ENCODE peak calls at places on chromosomes 1 and 21, in nine cellular contexts. O is ovary, K is body of pancreas, Y is cardiac muscle cell, G is HepG2, E is neural progenitor cell, D is heart left ventricle, A is mesenchymal stem cell, N is fibroblast of lung. U is an unnamed sample. For H3K4me1, the result is how much of the 10 kb centered on the place peaks cover.

GRCh38 chr1:153647375-153647714 is 11.2 kb upstream of the SNAPIN start:
- DNase-seq in O (no peak), K (no peak), Y (no peak), G (no peak), E (no peak), D (no peak), A (no peak), N (no peak), U (no peak)

GRCh38 chr21:43321111-43321510 is 105.8 kb downstream of the SIK1 start:
- DNase-seq in O (no peak), K (no peak), Y (no peak), G (no peak), E (no peak), D (no peak), A (peak), N (peak), U (no peak)

GRCh38 chr1:44355582-44356305 is 687 bp upstream of the ERI3 start:
- DNase-seq in O (no peak), K (no peak), Y (no peak), G (no peak), E (no peak), D (no peak), A (no peak), N (no peak), U (no peak)

GRCh38 chr1:13829152-13829769 is 129.3 kb downstream of the PRDM2 start:
- DNase-seq in O (no peak), K (no peak), Y (no peak), G (no peak), E (no peak), D (no peak), A (no peak), N (no peak), U (peak)

GRCh38 chr1:184792450-184792969 is 37.9 kb upstream of the EDEM3 start:
- DNase-seq in O (no peak), K (peak), Y (peak), G (peak), E (no peak), D (peak), A (peak), N (peak), U (no peak)

GRCh38 chr1:227343727-227344551 is 25.6 kb upstream of the CDC42BPA start:
- DNase-seq in O (no peak), K (no peak), Y (peak), G (no peak), E (no peak), D (no peak), A (peak), N (peak), U (no peak)

GRCh38 chr1:151728151-151728711 is 6.9 kb downstream of the RIIAD1 start:
- DNase-seq in O (no peak), K (no peak), Y (peak), G (no peak), E (peak), D (peak), A (no peak), N (peak), U (no peak)

GRCh38 chr1:88519156-88519555 is 164.9 kb upstream of the PKN2 start:
- DNase-seq in O (no peak), K (no peak), Y (no peak), G (no peak), E (peak), D (no peak), A (peak), N (peak), U (no peak)

GRCh38 chr1:192747942-192748341 is 60.9 kb upstream of the RGS2 start:
- DNase-seq in O (no peak), K (no peak), Y (peak), G (no peak), E (no peak), D (no peak), A (peak), N (peak), U (no peak)

DNA sequence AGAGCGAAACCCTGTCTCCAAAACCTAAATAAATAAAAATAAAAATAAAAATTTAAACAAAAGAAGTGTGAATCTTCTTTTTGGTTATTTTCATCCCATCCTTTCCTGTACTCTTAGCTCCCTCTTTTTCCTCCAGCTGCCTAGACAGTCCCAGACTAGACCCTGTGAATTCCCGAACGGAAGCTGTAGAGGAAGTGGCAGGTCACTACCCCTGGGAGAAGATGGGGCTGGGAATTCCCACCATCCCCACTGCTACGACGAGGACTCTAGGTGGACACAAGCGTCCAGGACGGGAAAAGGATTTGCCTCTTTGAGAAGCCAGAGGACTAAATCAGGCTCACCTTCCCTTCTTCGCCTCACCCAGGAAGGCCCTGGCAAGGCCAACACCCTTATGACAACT is 12.6 kb downstream of the RHBDL2 start:
- DNase-seq in O (no peak), K (no peak), Y (no peak), G (no peak), E (no peak), D (peak), A (no peak), N (no peak), U (no peak)
- H3K4me1 ChIP-seq in O (under half), K (under half), Y (under half), G (under half), E (under half), D (under half), A (under half), N (under half), U (under half)

DNA sequence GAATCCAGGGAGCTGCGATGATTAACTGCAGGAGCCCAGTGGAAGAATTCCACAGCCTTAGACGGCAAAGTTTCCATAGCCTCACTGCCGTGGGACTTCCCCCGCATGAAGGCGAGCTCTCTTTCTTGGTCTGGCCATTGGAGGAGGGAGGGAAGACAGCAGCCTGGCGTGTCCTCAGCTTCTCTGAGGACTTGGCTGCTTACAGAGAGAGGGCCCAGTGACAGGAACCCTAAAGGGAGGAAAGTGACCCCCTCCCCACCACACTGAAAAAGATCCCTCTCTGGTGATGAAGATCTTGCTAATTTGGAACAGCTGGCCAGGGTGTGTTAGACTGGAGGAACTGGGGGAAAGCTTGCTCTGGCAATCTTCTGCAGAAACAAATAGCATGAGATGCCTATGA is 41.0 kb downstream of the ATP2B4 start:
- DNase-seq in O (no peak), K (no peak), Y (no peak), G (no peak), E (no peak), D (no peak), A (peak), N (no peak), U (no peak)
- H3K27ac ChIP-seq in O (no peak), K (peak), Y (no peak), G (no peak), E (no peak), D (peak), A (peak), N (peak), U (no peak)

GRCh38 chr1:81701071-81701470 is 99.7 kb upstream of the ADGRL2 start:
- DNase-seq in O (no peak), K (no peak), Y (no peak), G (no peak), E (no peak), D (no peak), A (no peak), N (no peak), U (no peak)

GRCh38 chr1:81703736-81704463 is 96.8 kb upstream of the ADGRL2 start:
- DNase-seq in O (no peak), K (no peak), Y (peak), G (no peak), E (peak), D (no peak), A (peak), N (peak), U (no peak)

GRCh38 chr1:81703352-81703735 is 97.4 kb upstream of the ADGRL2 start:
- DNase-seq in O (no peak), K (no peak), Y (peak), G (no peak), E (no peak), D (no peak), A (peak), N (peak), U (no peak)

GRCh38 chr1:81702079-81702715 is 98.5 kb upstream of the ADGRL2 start:
- DNase-seq in O (no peak), K (no peak), Y (no peak), G (no peak), E (no peak), D (no peak), A (peak), N (no peak), U (no peak)

GRCh38 chr1:81702903-81703302 is 97.8 kb upstream of the ADGRL2 start:
- DNase-seq in O (no peak), K (no peak), Y (peak), G (no peak), E (no peak), D (no peak), A (peak), N (peak), U (no peak)
- H3K4me1 ChIP-seq in O (under half), K (under half), Y (under half), G (under half), E (under half), D (under half), A (under half), N (under half), U (under half)

DNA sequence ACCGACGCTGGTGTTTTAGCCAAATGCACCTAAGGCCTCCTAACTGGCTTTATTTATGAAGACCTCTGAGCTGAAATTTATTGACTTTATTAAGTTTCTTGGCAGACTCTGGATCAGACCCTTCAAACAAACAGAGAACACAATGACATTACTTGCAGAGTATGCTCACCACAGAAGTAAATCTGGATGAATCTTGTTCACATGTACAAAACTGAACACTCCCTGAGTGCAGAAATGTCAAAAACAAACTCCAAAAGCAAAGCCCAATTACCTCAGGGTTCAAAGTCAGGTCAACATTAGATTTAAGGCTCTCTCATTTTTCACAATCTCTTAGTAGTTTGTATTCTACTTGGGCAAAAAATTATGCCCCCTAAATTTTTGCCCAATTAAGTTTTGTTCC is 218.6 kb downstream of the SLC45A1 start:
- DNase-seq in O (no peak), K (no peak), Y (no peak), G (no peak), E (no peak), D (no peak), A (no peak), N (peak), U (no peak)
- H3K27ac ChIP-seq in O (no peak), K (no peak), Y (peak), G (no peak), E (no peak), D (no peak), A (no peak), N (no peak), U (no peak)

GRCh38 chr1:81489372-81489934 is 311.3 kb upstream of the ADGRL2 start:
- DNase-seq in O (no peak), K (no peak), Y (no peak), G (no peak), E (no peak), D (no peak), A (no peak), N (no peak), U (no peak)

GRCh38 chr1:81484284-81484683 is 316.4 kb upstream of the ADGRL2 start:
- DNase-seq in O (no peak), K (no peak), Y (no peak), G (no peak), E (no peak), D (no peak), A (peak), N (no peak), U (no peak)
- H3K4me1 ChIP-seq in O (under half), K (under half), Y (under half), G (under half), E (under half), D (under half), A (under half), N (under half), U (under half)

GRCh38 chr1:225840713-225841112 is 30.8 kb downstream of the EPHX1 start:
- DNase-seq in O (no peak), K (no peak), Y (no peak), G (no peak), E (no peak), D (no peak), A (no peak), N (no peak), U (no peak)
- H3K27ac ChIP-seq in O (no peak), K (no peak), Y (no peak), G (no peak), E (no peak), D (no peak), A (no peak), N (no peak), U (no peak)

DNA sequence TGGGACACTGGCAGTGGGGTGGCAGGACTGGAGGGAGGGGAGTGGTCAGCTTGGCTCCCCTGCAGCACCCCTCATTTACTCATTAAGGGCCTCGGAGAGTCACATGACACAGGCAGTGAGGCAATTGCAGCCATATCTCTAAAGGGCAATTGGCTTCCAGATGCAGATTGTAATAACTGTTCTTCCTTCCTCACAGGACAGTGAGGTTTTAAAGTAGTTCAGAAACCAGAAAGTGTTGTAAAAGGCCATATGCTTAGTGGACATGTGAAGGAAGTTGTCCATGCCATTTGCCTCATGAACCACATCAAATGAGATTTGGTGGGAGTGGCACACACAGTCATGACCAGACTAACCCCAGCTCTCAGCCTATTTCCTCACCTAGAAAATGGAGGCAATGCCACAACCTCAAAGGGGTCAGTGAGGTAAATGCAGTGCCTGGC is 11.1 kb downstream of the MTX1 start:
- DNase-seq in O (peak), K (no peak), Y (peak), G (no peak), E (peak), D (no peak), A (peak), N (peak), U (no peak)
- H3K4me1 ChIP-seq in O (under half), K (under half), Y (under half), G (under half), E (under half), D (under half), A (under half), N (under half), U (under half)

DNA sequence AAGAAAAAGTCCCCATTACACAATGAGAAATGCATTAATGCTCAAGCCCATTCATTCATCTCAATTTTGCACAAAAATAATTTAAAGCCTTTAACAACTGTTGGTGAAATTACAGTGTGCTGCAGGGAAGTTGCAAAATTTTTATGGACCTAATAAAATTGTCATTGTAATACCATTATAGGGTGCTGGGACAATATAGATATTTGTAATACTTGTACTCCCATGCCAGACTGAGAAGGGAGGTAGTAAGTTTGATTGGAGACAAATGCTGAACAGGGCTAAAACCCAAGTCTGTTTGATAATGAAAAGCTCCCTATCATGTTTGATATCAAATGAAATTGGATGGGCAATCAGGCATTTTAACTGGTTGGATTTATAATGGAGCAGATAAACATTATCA is 367.8 kb downstream of the HLX start:
- DNase-seq in O (no peak), K (no peak), Y (no peak), G (no peak), E (no peak), D (no peak), A (no peak), N (no peak), U (no peak)
- H3K27ac ChIP-seq in O (no peak), K (no peak), Y (no peak), G (no peak), E (no peak), D (no peak), A (no peak), N (no peak), U (no peak)

GRCh38 chr1:60298290-60298689 is 224.7 kb upstream of the C1orf87 start:
- DNase-seq in O (no peak), K (no peak), Y (no peak), G (no peak), E (no peak), D (no peak), A (no peak), N (no peak), U (no peak)

GRCh38 chr1:60296794-60297193 is 223.2 kb upstream of the C1orf87 start:
- DNase-seq in O (no peak), K (no peak), Y (no peak), G (no peak), E (no peak), D (no peak), A (no peak), N (no peak), U (no peak)

GRCh38 chr1:60299581-60299980 is 226.0 kb upstream of the C1orf87 start:
- DNase-seq in O (no peak), K (no peak), Y (no peak), G (no peak), E (no peak), D (no peak), A (no peak), N (no peak), U (no peak)
- H3K4me1 ChIP-seq in O (under half), K (under half), Y (under half), G (under half), E (under half), D (under half), A (under half), N (under half), U (under half)

GRCh38 chr1:21525340-21525717 is 16.1 kb downstream of the ALPL start:
- DNase-seq in O (no peak), K (no peak), Y (no peak), G (no peak), E (no peak), D (no peak), A (no peak), N (no peak), U (no peak)
- H3K27ac ChIP-seq in O (no peak), K (no peak), Y (no peak), G (no peak), E (peak), D (no peak), A (no peak), N (no peak), U (no peak)